ENCODE peak calls at places on chromosomes 13 and 19, in six cellular contexts. U, Y, O, S, D and I are unnamed samples. For H3K36me3, the result is how much of the 10 kb centered on the place peaks cover.

GRCh38 chr19:48397636-48398328 is 4.3 kb downstream of the GRIN2D start:
- DNase-seq in U (no peak), Y (no peak), O (no peak), D (no peak), S (peak), I (no peak)

GRCh38 chr19:42316223-42317211 is 3.4 kb downstream of the TMEM145 start:
- DNase-seq in D (no peak), S (no peak), Y (peak), U (peak), O (no peak), I (no peak)

GRCh38 chr19:55638864-55639359 is 1.9 kb upstream of the ZNF580 start:
- DNase-seq in U (no peak), Y (peak), D (no peak), O (no peak), S (peak), I (peak)

GRCh38 chr13:33761744-33762143 is 56.2 kb upstream of the RFC3 start:
- DNase-seq in D (peak), S (peak), U (no peak), O (peak), Y (no peak), I (no peak)

GRCh38 chr19:2491130-2491801 is 15.3 kb downstream of the GADD45B start:
- DNase-seq in S (no peak), Y (no peak), D (peak), O (peak), U (no peak), I (no peak)

GRCh38 chr19:6066661-6067646 is 43.3 kb downstream of the RFX2 start:
- DNase-seq in O (peak), D (peak), S (peak), Y (peak), U (peak), I (no peak)

GRCh38 chr13:46143239-46143701 is 38.4 kb upstream of the CPB2 start:
- DNase-seq in S (no peak), D (no peak), O (no peak), Y (no peak), U (no peak), I (no peak)

GRCh38 chr13:113879506-113880360 is 15.9 kb upstream of the GAS6 start:
- DNase-seq in U (no peak), D (no peak), Y (no peak), S (no peak), O (no peak), I (no peak)

GRCh38 chr13:112931028-112931934 is 37.7 kb upstream of the MCF2L start:
- DNase-seq in O (no peak), U (no peak), S (peak), Y (no peak), D (peak), I (no peak)

GRCh38 chr13:46521921-46522691 is 30.9 kb upstream of the LRCH1 start:
- DNase-seq in U (no peak), O (no peak), Y (no peak), S (no peak), D (no peak), I (no peak)

GRCh38 chr19:49870309-49870901 is 3.0 kb upstream of the PNKP start:
- DNase-seq in U (no peak), O (no peak), D (no peak), S (no peak), Y (peak), I (no peak)

GRCh38 chr13:97307882-97308624 is 85.9 kb downstream of the MBNL2 start:
- DNase-seq in O (no peak), U (no peak), S (peak), D (peak), Y (no peak), I (no peak)

GRCh38 chr13:84844473-84844872 is 954.7 kb downstream of the SLITRK6 start:
- DNase-seq in O (no peak), D (no peak), S (peak), Y (no peak), U (no peak), I (no peak)

GRCh38 chr19:778910-779653 is 18.2 kb upstream of the PTBP1 start:
- DNase-seq in D (peak), U (no peak), S (peak), O (peak), Y (peak), I (no peak)

GRCh38 chr19:5478925-5479588 is 23.8 kb downstream of the ZNRF4 start:
- DNase-seq in Y (no peak), U (no peak), S (no peak), O (no peak), D (no peak), I (no peak)

GRCh38 chr13:50592412-50593145 is 250.9 kb downstream of the DLEU7 start:
- DNase-seq in S (no peak), D (no peak), O (no peak), U (no peak), Y (no peak), I (no peak)

GRCh38 chr13:73998631-73999030 is 135.6 kb downstream of the KLF12 start:
- DNase-seq in Y (no peak), D (no peak), O (no peak), U (no peak), S (no peak), I (no peak)

GRCh38 chr13:64529874-64530485 is 2700.2 kb downstream of the PCDH9 start:
- DNase-seq in S (peak), O (peak), D (no peak), Y (no peak), U (no peak), I (no peak)

GRCh38 chr19:29308977-29309520 is 96.1 kb upstream of the UQCRFS1 start:
- DNase-seq in D (no peak), S (peak), O (no peak), Y (no peak), U (no peak), I (no peak)

GRCh38 chr13:98751397-98752110 is 918 bp downstream of the SLC15A1 start:
- DNase-seq in O (no peak), S (peak), U (no peak), D (no peak), Y (no peak), I (no peak)

GRCh38 chr19:23771348-23771747 is 12.7 kb upstream of the ZNF681 start:
- DNase-seq in Y (no peak), O (no peak), S (no peak), U (no peak), D (no peak), I (no peak)

GRCh38 chr13:98466634-98467236 is 110.2 kb downstream of the STK24 start:
- DNase-seq in U (peak), Y (no peak), O (peak), S (peak), D (peak), I (no peak)

GRCh38 chr13:36344886-36345437 is 1.2 kb downstream of the SPART start:
- DNase-seq in U (no peak), O (peak), D (no peak), S (no peak), Y (no peak), I (peak)

GRCh38 chr13:106752584-106753202 is 184.8 kb upstream of the ARGLU1 start:
- DNase-seq in Y (no peak), S (no peak), D (no peak), O (no peak), U (no peak), I (no peak)

GRCh38 chr19:43777163-43777700 is 3.5 kb downstream of the KCNN4 start:
- DNase-seq in D (no peak), U (no peak), S (no peak), Y (no peak), O (no peak), I (no peak)

GRCh38 chr19:32652893-32653625 is 21.9 kb downstream of the ANKRD27 start:
- DNase-seq in O (peak), U (peak), Y (peak), S (no peak), D (peak), I (no peak)

GRCh38 chr19:14555918-14556661 is 15.8 kb downstream of the NDUFB7 start:
- DNase-seq in D (peak), Y (no peak), U (no peak), O (no peak), S (no peak), I (no peak)

GRCh38 chr13:22897571-22898314 is 283.0 kb upstream of the SGCG start:
- DNase-seq in Y (no peak), O (no peak), U (no peak), S (no peak), D (no peak), I (no peak)

GRCh38 chr13:94966380-94966779 is 254.0 kb upstream of the SOX21 start:
- DNase-seq in S (no peak), U (no peak), D (no peak), Y (no peak), O (no peak), I (no peak)

GRCh38 chr19:5321851-5322681 is 18.5 kb downstream of the PTPRS start:
- DNase-seq in Y (no peak), U (peak), O (no peak), D (no peak), S (no peak), I (no peak)

GRCh38 chr13:65310663-65311328 is 1919.3 kb downstream of the PCDH9 start:
- DNase-seq in U (no peak), D (no peak), O (no peak), S (no peak), Y (peak), I (no peak)

GRCh38 chr19:15243236-15243957 is 11.1 kb upstream of the EPHX3 start:
- DNase-seq in O (no peak), Y (no peak), D (no peak), U (no peak), S (no peak), I (no peak)

GRCh38 chr13:77190349-77190748 is 136.5 kb downstream of the MYCBP2 start:
- DNase-seq in D (no peak), Y (no peak), U (no peak), O (no peak), S (no peak), I (no peak)
- H3K36me3 ChIP-seq in D (under half), Y (under half), U (under half), O (under half), S (under half), I (under half)

DNA sequence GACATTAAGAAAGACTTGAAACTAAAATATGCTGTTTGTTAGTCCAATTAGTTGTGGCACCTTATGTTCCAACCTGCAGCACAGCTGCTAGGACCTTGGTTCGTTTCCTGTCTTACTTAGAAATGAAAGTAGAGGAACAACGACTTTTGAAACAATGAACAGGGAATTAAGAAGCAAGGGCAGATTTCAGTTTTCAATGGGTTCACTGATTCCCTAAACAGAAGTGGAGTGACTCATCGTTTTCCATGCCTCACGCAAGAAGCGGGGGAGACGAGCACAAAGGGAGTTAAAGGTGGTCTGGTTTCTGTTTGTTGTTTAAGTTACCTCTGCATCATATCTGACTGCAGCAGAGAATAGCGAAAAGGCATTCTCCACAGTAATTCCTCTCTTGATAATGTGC is 44.8 kb downstream of the PHF11 start:
- DNase-seq in S (peak), O (no peak), D (no peak), U (no peak), Y (no peak), I (no peak)
- H3K36me3 ChIP-seq in S (under half), O (under half), D (under half), U (under half), Y (under half), I (under half)

DNA sequence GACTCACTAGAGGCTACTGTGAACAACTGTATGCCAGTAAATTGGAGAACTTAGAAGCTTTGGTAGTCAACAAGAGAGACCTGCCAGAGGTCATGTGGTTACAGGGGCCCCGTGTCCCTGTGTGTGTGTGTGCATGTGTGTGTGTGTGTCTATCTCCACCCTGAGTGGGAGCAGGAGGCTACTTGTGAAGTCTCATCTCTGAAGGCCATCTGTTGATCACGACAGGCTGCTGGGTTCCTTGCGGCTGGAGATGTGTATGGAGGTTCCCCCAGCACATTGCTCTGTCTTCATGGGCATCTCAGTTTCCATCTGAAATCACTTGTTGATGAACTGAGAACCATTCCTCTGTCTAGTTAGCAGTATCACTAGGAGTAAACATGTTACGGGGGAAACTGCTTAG is 58.2 kb upstream of the TEX29 start:
- DNase-seq in O (no peak), Y (no peak), U (no peak), S (no peak), D (no peak), I (no peak)
- H3K36me3 ChIP-seq in O (under half), Y (under half), U (under half), S (under half), D (under half), I (under half)

DNA sequence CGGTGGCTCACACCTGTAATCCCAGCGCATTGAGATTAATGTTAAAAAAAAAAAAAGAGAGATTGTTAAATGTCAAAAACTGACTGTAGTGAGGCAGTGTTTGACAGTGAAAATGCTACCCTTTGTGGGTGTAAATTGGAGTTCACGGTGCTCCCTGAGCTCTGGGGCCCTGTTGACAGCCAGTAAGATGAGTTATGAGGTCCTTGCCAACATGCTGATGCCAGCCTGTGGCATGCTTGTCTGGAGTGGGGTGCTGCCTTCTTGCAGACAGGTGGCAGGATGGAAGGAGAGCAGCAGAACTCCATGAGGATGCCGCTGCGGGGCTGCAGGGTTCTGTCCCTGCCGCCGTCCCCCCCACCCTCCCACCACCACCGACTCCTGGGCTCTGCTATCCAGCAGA is 25.9 kb downstream of the PRAM1 start:
- DNase-seq in Y (no peak), O (no peak), D (no peak), U (no peak), S (no peak), I (no peak)
- H3K36me3 ChIP-seq in Y (under half), O (under half), D (half or more), U (under half), S (under half), I (under half)

GRCh38 chr19:18996351-18996750 is 37.0 kb downstream of the SUGP2 start:
- DNase-seq in D (no peak), O (no peak), U (no peak), Y (no peak), S (no peak), I (no peak)

GRCh38 chr19:18998276-18998675 is 35.0 kb downstream of the SUGP2 start:
- DNase-seq in U (no peak), O (no peak), D (no peak), Y (no peak), S (no peak), I (no peak)

GRCh38 chr19:18996796-18997394 is 36.4 kb downstream of the SUGP2 start:
- DNase-seq in O (no peak), D (no peak), Y (no peak), S (no peak), U (no peak), I (no peak)

GRCh38 chr19:18992696-18993095 is 40.6 kb downstream of the SUGP2 start:
- DNase-seq in U (no peak), O (no peak), Y (no peak), D (no peak), S (no peak), I (no peak)

DNA sequence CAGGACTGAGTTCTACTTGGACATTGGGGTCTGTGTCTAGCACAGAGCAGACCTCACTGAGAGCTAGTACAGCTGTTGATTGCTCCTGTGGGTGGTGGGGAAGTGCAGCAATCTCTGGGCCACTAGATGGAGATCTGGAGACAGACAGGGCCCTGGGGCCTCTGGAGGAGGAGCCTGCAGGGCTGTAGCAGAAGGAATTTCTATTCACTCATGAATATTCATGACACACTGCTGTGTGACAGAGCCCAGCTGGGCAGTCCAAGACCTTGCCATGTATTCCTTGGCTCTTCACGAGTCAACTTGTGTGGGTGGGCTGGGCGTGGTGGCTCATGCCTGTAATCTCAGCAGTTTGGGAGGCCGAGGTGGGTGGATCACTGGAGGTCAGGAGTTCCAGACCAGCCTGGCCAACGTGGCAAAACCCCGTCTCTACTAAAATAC is 37.5 kb downstream of the SUGP2 start:
- DNase-seq in U (no peak), S (peak), O (peak), Y (no peak), D (peak), I (no peak)
- H3K36me3 ChIP-seq in U (under half), S (under half), O (under half), Y (under half), D (half or more), I (under half)

DNA sequence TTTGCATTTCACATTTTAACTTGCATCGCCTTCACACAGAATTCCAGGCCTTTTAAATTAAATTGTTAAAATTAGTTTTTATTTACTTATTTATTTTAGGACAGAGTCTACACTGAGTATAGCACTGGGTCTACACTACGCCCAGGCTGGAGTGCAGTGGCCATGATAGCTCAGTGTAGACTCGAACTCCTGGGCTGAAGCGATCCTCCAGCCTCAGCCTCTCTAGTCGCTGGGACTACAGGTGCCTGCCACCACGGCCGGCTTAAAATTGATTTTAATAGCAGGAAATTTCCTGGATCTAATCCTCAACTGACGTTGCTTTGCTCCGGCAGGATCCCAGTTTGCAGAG is 301 bp upstream of the ZNF610 start:
- DNase-seq in S (no peak), Y (no peak), O (no peak), U (no peak), D (no peak), I (no peak)
- H3K36me3 ChIP-seq in S (under half), Y (under half), O (under half), U (under half), D (under half), I (under half)

GRCh38 chr19:18848860-18849661 is 17.3 kb downstream of the UPF1 start:
- DNase-seq in D (peak), O (peak), Y (peak), S (peak), U (peak), I (no peak)
- H3K36me3 ChIP-seq in D (under half), O (under half), Y (under half), S (under half), U (under half), I (under half)

DNA sequence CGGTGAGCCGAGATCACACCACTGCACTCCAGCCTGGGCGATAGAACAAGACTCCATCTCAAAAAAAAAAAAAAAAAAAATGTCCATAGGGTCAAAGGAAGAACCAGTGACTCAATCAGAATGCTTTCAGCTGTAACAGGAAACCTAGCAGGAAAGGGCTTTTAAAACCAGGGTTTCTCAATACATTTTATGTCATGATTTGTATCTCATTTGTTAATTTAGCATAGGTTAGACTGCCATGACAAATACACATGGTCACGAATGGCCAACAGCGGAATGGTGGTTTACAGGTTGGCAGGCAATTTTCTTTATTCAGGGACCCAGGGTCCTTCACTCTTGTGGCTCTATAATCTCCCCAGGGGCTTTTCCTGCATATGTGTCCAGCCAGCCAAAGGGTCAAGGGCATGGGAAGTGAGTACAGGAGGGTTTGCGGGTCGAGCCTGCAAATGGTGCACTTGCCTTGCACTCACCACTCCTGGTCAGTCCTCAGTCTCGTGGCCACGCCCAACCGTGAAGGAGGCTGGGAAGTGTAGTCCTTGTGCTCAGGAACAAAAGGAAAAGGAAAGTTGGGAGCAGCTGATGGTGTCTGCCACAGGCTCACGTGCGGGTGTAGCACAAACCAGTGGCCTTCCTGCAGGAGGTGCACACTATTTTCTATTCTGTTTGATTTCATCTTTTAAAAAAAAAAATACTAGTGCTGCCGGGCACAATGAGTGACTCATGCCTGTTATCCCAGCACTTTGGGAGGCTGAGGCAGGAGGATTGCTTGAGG is 14.8 kb downstream of the DHX34 start:
- DNase-seq in Y (no peak), D (peak), O (no peak), S (peak), U (no peak), I (no peak)
- H3K36me3 ChIP-seq in Y (under half), D (half or more), O (half or more), S (under half), U (under half), I (half or more)

GRCh38 chr19:34759218-34759917 is 13.6 kb downstream of the ZNF599 start:
- DNase-seq in U (no peak), S (peak), Y (no peak), D (no peak), O (no peak), I (no peak)

GRCh38 chr19:34757441-34757840 is 15.6 kb downstream of the ZNF599 start:
- DNase-seq in D (no peak), U (no peak), O (no peak), S (no peak), Y (no peak), I (no peak)
- H3K36me3 ChIP-seq in D (under half), U (under half), O (under half), S (under half), Y (under half), I (under half)